ENCODE peak calls at places on chromosomes 1 and 21, in six cellular contexts. S is GM19239; A is activated T-helper 9 cell treated with anti-CD3 and anti-CD28 coated beads, Interleukin-2, amount 50 U/mL, for 16 hours; W is effector memory CD8-positive, alpha-beta T cell; P is endothelial cell; G is HT1080. L is an unnamed sample.

GRCh38 chr1:113053344-113054138 is 19.5 kb upstream of the LRIG2 start:
- DNase-seq in S (no peak), A (no peak), W (no peak), P (no peak), G (no peak), L (no peak)

GRCh38 chr21:35203093-35204021 is 154.3 kb upstream of the RUNX1 start:
- DNase-seq in S (no peak), A (no peak), W (no peak), P (no peak), G (peak; percentile 84), L (no peak)

GRCh38 chr21:27202301-27202700 is 235.4 kb upstream of the ADAMTS5 start:
- DNase-seq in S (no peak), A (no peak), W (no peak), P (no peak), G (no peak), L (no peak)

GRCh38 chr1:76302711-76303347 is 228.3 kb downstream of the ST6GALNAC3 start:
- DNase-seq in S (no peak), A (no peak), W (no peak), P (no peak), G (peak; percentile 66), L (no peak)

GRCh38 chr1:226255380-226255779 is 31.9 kb downstream of the MIXL1 start:
- DNase-seq in S (no peak), A (no peak), W (no peak), P (no peak), G (no peak), L (no peak)

GRCh38 chr1:49052102-49052501 is 275.4 kb upstream of the BEND5 start:
- DNase-seq in S (no peak), A (no peak), W (no peak), P (no peak), G (no peak), L (no peak)

GRCh38 chr21:14877581-14878228 is 187.1 kb downstream of the NRIP1 start:
- DNase-seq in S (no peak), A (no peak), W (no peak), P (no peak), G (no peak), L (no peak)

GRCh38 chr1:214970016-214970415 is 112.5 kb upstream of the KCNK2 start:
- DNase-seq in S (no peak), A (no peak), W (no peak), P (no peak), G (no peak), L (no peak)

GRCh38 chr1:103107696-103108524 is at the start of gene COL11A1:
- DNase-seq in S (no peak), A (no peak), W (no peak), P (peak; percentile 13), G (no peak), L (no peak)

GRCh38 chr1:107139833-107140702 is 771 bp upstream of the NTNG1 start:
- DNase-seq in S (no peak), A (peak; percentile 0), W (no peak), P (peak; percentile 55), G (peak; percentile 86), L (peak; percentile 46)

GRCh38 chr1:31771891-31772668 is 7.9 kb upstream of the ADGRB2 start:
- DNase-seq in S (no peak), A (peak; percentile 23), W (no peak), P (no peak), G (no peak), L (no peak)

GRCh38 chr1:18938707-18939070 is 17.8 kb downstream of the IFFO2 start:
- DNase-seq in S (no peak), A (no peak), W (no peak), P (no peak), G (no peak), L (no peak)

GRCh38 chr1:230977781-230978490 is 725 bp downstream of the TTC13 start:
- DNase-seq in S (no peak), A (peak; percentile 23), W (peak; percentile 15), P (peak; percentile 30), G (peak; percentile 30), L (no peak)

GRCh38 chr1:151370211-151370911 is 2.1 kb downstream of the SELENBP1 start:
- DNase-seq in S (no peak), A (no peak), W (no peak), P (no peak), G (no peak), L (no peak)

GRCh38 chr1:30028283-30028682 is 695.1 kb downstream of the MATN1 start:
- DNase-seq in S (no peak), A (no peak), W (no peak), P (no peak), G (no peak), L (no peak)

GRCh38 chr1:29363536-29363935 is 127.2 kb downstream of the PTPRU start:
- DNase-seq in S (no peak), A (no peak), W (no peak), P (no peak), G (no peak), L (no peak)

GRCh38 chr1:52167014-52167753 is 25.3 kb downstream of the ZFYVE9 start:
- DNase-seq in S (no peak), A (no peak), W (no peak), P (no peak), G (no peak), L (no peak)

GRCh38 chr1:51058863-51059262 is 43.2 kb upstream of the C1orf185 start:
- DNase-seq in S (no peak), A (no peak), W (no peak), P (no peak), G (peak; percentile 32), L (no peak)

GRCh38 chr1:241639653-241640148 is 468 bp downstream of the CHML start:
- DNase-seq in S (peak; percentile 52), A (peak; percentile 3), W (peak; percentile 0), P (peak; percentile 33), G (peak; percentile 48), L (no peak)

GRCh38 chr1:207925210-207925609 is 14.3 kb upstream of the CD34 start:
- DNase-seq in S (no peak), A (no peak), W (no peak), P (no peak), G (no peak), L (no peak)

GRCh38 chr21:32467291-32467690 is 54.8 kb downstream of the EVA1C start:
- DNase-seq in S (no peak), A (no peak), W (no peak), P (no peak), G (no peak), L (no peak)

GRCh38 chr1:243432136-243432535 is 176.3 kb downstream of the SDCCAG8 start:
- DNase-seq in S (no peak), A (no peak), W (no peak), P (no peak), G (no peak), L (no peak)

GRCh38 chr1:176628775-176629174 is 165.8 kb downstream of the PAPPA2 start:
- DNase-seq in S (no peak), A (no peak), W (no peak), P (no peak), G (no peak), L (no peak)

GRCh38 chr1:1361982-1362423 is 3.6 kb upstream of the MXRA8 start:
- DNase-seq in S (no peak), A (no peak), W (no peak), P (no peak), G (no peak), L (no peak)

GRCh38 chr1:212782422-212783154 is 9.0 kb downstream of the NSL1 start:
- DNase-seq in S (no peak), A (no peak), W (no peak), P (no peak), G (peak; percentile 54), L (peak; percentile 6)

GRCh38 chr21:25170681-25171080 is 436.6 kb downstream of the MRPL39 start:
- DNase-seq in S (no peak), A (no peak), W (no peak), P (no peak), G (peak; percentile 51), L (no peak)

GRCh38 chr1:200473698-200474371 is 64.0 kb upstream of the ZNF281 start:
- DNase-seq in S (peak; percentile 19), A (peak; percentile 15), W (no peak), P (no peak), G (no peak), L (no peak)

GRCh38 chr21:33967086-33967571 is 51.5 kb upstream of the ATP5PO start:
- DNase-seq in S (no peak), A (no peak), W (no peak), P (no peak), G (no peak), L (no peak)

GRCh38 chr1:54229281-54229891 is 29.4 kb downstream of the MRPL37 start:
- DNase-seq in S (no peak), A (peak; percentile 12), W (no peak), P (no peak), G (peak; percentile 82), L (no peak)

GRCh38 chr1:30642391-30643120 is 80.8 kb downstream of the MATN1 start:
- DNase-seq in S (no peak), A (no peak), W (no peak), P (no peak), G (no peak), L (no peak)

GRCh38 chr1:111938536-111938935 is 50.9 kb downstream of the KCND3 start:
- DNase-seq in S (no peak), A (no peak), W (no peak), P (no peak), G (no peak), L (no peak)

GRCh38 chr1:30722175-30722537 is 1.2 kb downstream of the MATN1 start:
- DNase-seq in S (no peak), A (no peak), W (no peak), P (no peak), G (no peak), L (no peak)

GRCh38 chr1:99171126-99171813 is 93.0 kb upstream of the PLPPR4 start:
- DNase-seq in S (no peak), A (no peak), W (no peak), P (no peak), G (no peak), L (no peak)

GRCh38 chr1:207004931-207005830 is 27.4 kb downstream of the C1orf116 start:
- DNase-seq in S (peak; percentile 27), A (peak; percentile 11), W (peak; percentile 18), P (peak; percentile 67), G (peak; percentile 81), L (peak; percentile 8)